ENCODE peak calls at places on chromosomes 6 and 20, in six cellular contexts. One of them, this sample, is unnamed.

GRCh38 chr6:52929321-52930164 is 20.0 kb upstream of the GSTA3 start:
- DNase-seq in activated CD4-positive, alpha-beta T cell treated with anti-CD3 and anti-CD28 coated beads, Interleukin-2, amount 10 ng/mL, durations not matched to agents 24 days and 14 days: no peak
- DNase-seq in glutamatergic neuron: no peak
- DNase-seq in HTR-8/SVneo: peak
- DNase-seq in progenitor cell of endocrine pancreas: no peak
- DNase-seq in uterus: no peak
- DNase-seq in this sample: no peak

GRCh38 chr6:41626917-41627316 is 11.4 kb upstream of the MDFI start:
- DNase-seq in progenitor cell of endocrine pancreas: no peak
- DNase-seq in glutamatergic neuron: no peak
- DNase-seq in activated CD4-positive, alpha-beta T cell treated with anti-CD3 and anti-CD28 coated beads, Interleukin-2, amount 10 ng/mL, durations not matched to agents 24 days and 14 days: no peak
- DNase-seq in uterus: no peak
- DNase-seq in HTR-8/SVneo: no peak
- DNase-seq in this sample: peak

GRCh38 chr6:119426619-119427018 is 77.1 kb upstream of the MAN1A1 start:
- DNase-seq in activated CD4-positive, alpha-beta T cell treated with anti-CD3 and anti-CD28 coated beads, Interleukin-2, amount 10 ng/mL, durations not matched to agents 24 days and 14 days: no peak
- DNase-seq in glutamatergic neuron: no peak
- DNase-seq in progenitor cell of endocrine pancreas: no peak
- DNase-seq in HTR-8/SVneo: no peak
- DNase-seq in uterus: no peak
- DNase-seq in this sample: no peak

GRCh38 chr6:120378582-120379220 is 955.6 kb downstream of the TBC1D32 start:
- DNase-seq in uterus: no peak
- DNase-seq in activated CD4-positive, alpha-beta T cell treated with anti-CD3 and anti-CD28 coated beads, Interleukin-2, amount 10 ng/mL, durations not matched to agents 24 days and 14 days: no peak
- DNase-seq in HTR-8/SVneo: peak
- DNase-seq in glutamatergic neuron: no peak
- DNase-seq in progenitor cell of endocrine pancreas: no peak
- DNase-seq in this sample: no peak

GRCh38 chr6:134029495-134030455 is 22.6 kb downstream of the SLC2A12 start:
- DNase-seq in glutamatergic neuron: no peak
- DNase-seq in HTR-8/SVneo: no peak
- DNase-seq in uterus: no peak
- DNase-seq in progenitor cell of endocrine pancreas: no peak
- DNase-seq in activated CD4-positive, alpha-beta T cell treated with anti-CD3 and anti-CD28 coated beads, Interleukin-2, amount 10 ng/mL, durations not matched to agents 24 days and 14 days: no peak
- DNase-seq in this sample: no peak

GRCh38 chr6:106253194-106253593 is 72.4 kb downstream of the ATG5 start:
- DNase-seq in activated CD4-positive, alpha-beta T cell treated with anti-CD3 and anti-CD28 coated beads, Interleukin-2, amount 10 ng/mL, durations not matched to agents 24 days and 14 days: no peak
- DNase-seq in progenitor cell of endocrine pancreas: no peak
- DNase-seq in glutamatergic neuron: no peak
- DNase-seq in HTR-8/SVneo: peak
- DNase-seq in uterus: no peak
- DNase-seq in this sample: no peak

GRCh38 chr20:13649548-13649947 is 10.8 kb upstream of the TASP1 start:
- DNase-seq in activated CD4-positive, alpha-beta T cell treated with anti-CD3 and anti-CD28 coated beads, Interleukin-2, amount 10 ng/mL, durations not matched to agents 24 days and 14 days: no peak
- DNase-seq in HTR-8/SVneo: no peak
- DNase-seq in progenitor cell of endocrine pancreas: no peak
- DNase-seq in uterus: peak
- DNase-seq in glutamatergic neuron: peak
- DNase-seq in this sample: peak

GRCh38 chr20:48941467-48941866 is 20.0 kb downstream of the ARFGEF2 start:
- DNase-seq in glutamatergic neuron: no peak
- DNase-seq in HTR-8/SVneo: no peak
- DNase-seq in progenitor cell of endocrine pancreas: no peak
- DNase-seq in uterus: no peak
- DNase-seq in activated CD4-positive, alpha-beta T cell treated with anti-CD3 and anti-CD28 coated beads, Interleukin-2, amount 10 ng/mL, durations not matched to agents 24 days and 14 days: no peak
- DNase-seq in this sample: no peak

GRCh38 chr6:53361549-53362031 is 12.8 kb upstream of the ELOVL5 start:
- DNase-seq in progenitor cell of endocrine pancreas: no peak
- DNase-seq in activated CD4-positive, alpha-beta T cell treated with anti-CD3 and anti-CD28 coated beads, Interleukin-2, amount 10 ng/mL, durations not matched to agents 24 days and 14 days: peak
- DNase-seq in glutamatergic neuron: no peak
- DNase-seq in uterus: no peak
- DNase-seq in HTR-8/SVneo: no peak
- DNase-seq in this sample: no peak

GRCh38 chr6:33740204-33740608 is 6.5 kb downstream of the IP6K3 start:
- DNase-seq in HTR-8/SVneo: no peak
- DNase-seq in glutamatergic neuron: peak
- DNase-seq in progenitor cell of endocrine pancreas: no peak
- DNase-seq in activated CD4-positive, alpha-beta T cell treated with anti-CD3 and anti-CD28 coated beads, Interleukin-2, amount 10 ng/mL, durations not matched to agents 24 days and 14 days: no peak
- DNase-seq in uterus: no peak
- DNase-seq in this sample: no peak

GRCh38 chr20:48329676-48330644 is 497.8 kb downstream of the PREX1 start:
- DNase-seq in activated CD4-positive, alpha-beta T cell treated with anti-CD3 and anti-CD28 coated beads, Interleukin-2, amount 10 ng/mL, durations not matched to agents 24 days and 14 days: no peak
- DNase-seq in uterus: no peak
- DNase-seq in HTR-8/SVneo: peak
- DNase-seq in glutamatergic neuron: peak
- DNase-seq in progenitor cell of endocrine pancreas: no peak
- DNase-seq in this sample: no peak

GRCh38 chr6:28943557-28944411 is 20.0 kb upstream of the TRIM27 start:
- DNase-seq in progenitor cell of endocrine pancreas: peak
- DNase-seq in HTR-8/SVneo: no peak
- DNase-seq in glutamatergic neuron: peak
- DNase-seq in activated CD4-positive, alpha-beta T cell treated with anti-CD3 and anti-CD28 coated beads, Interleukin-2, amount 10 ng/mL, durations not matched to agents 24 days and 14 days: peak
- DNase-seq in uterus: peak
- DNase-seq in this sample: peak

GRCh38 chr20:35318502-35319157 is 26.4 kb upstream of the FAM83C start:
- DNase-seq in progenitor cell of endocrine pancreas: no peak
- DNase-seq in activated CD4-positive, alpha-beta T cell treated with anti-CD3 and anti-CD28 coated beads, Interleukin-2, amount 10 ng/mL, durations not matched to agents 24 days and 14 days: no peak
- DNase-seq in uterus: no peak
- DNase-seq in HTR-8/SVneo: peak
- DNase-seq in glutamatergic neuron: no peak
- DNase-seq in this sample: no peak